ENCODE peak calls at places on chromosomes 1 and 21, in five cellular contexts. One of them, this sample, is unnamed.

GRCh38 chr1:212465311-212465710 is 32.6 kb downstream of the NENF start:
- DNase-seq in aorta: peak
- DNase-seq in HL-60: no peak
- DNase-seq in SW480: no peak
- DNase-seq in stimulated activated CD8-positive, alpha-beta memory T cell treated with anti-CD3 and anti-CD28 coated beads, Interleukin-2, amount 100 ng/mL, for 48 hours: no peak
- DNase-seq in this sample: no peak

GRCh38 chr1:94413311-94413710 is 4.9 kb upstream of the ABCD3 start:
- DNase-seq in aorta: no peak
- DNase-seq in stimulated activated CD8-positive, alpha-beta memory T cell treated with anti-CD3 and anti-CD28 coated beads, Interleukin-2, amount 100 ng/mL, for 48 hours: no peak
- DNase-seq in SW480: no peak
- DNase-seq in HL-60: peak
- DNase-seq in this sample: no peak

GRCh38 chr1:117852846-117853555 is 76.4 kb downstream of the GDAP2 start:
- DNase-seq in HL-60: no peak
- DNase-seq in stimulated activated CD8-positive, alpha-beta memory T cell treated with anti-CD3 and anti-CD28 coated beads, Interleukin-2, amount 100 ng/mL, for 48 hours: no peak
- DNase-seq in aorta: no peak
- DNase-seq in SW480: no peak
- DNase-seq in this sample: no peak

GRCh38 chr21:31606081-31606874 is 53.2 kb upstream of the SOD1 start:
- DNase-seq in HL-60: no peak
- DNase-seq in stimulated activated CD8-positive, alpha-beta memory T cell treated with anti-CD3 and anti-CD28 coated beads, Interleukin-2, amount 100 ng/mL, for 48 hours: no peak
- DNase-seq in SW480: no peak
- DNase-seq in aorta: no peak
- DNase-seq in this sample: no peak

GRCh38 chr1:89615676-89616598 is 17.0 kb upstream of the LRRC8C start:
- DNase-seq in HL-60: peak
- DNase-seq in stimulated activated CD8-positive, alpha-beta memory T cell treated with anti-CD3 and anti-CD28 coated beads, Interleukin-2, amount 100 ng/mL, for 48 hours: no peak
- DNase-seq in SW480: peak
- DNase-seq in aorta: no peak
- DNase-seq in this sample: peak

GRCh38 chr21:29215709-29216108 is 83.0 kb upstream of the BACH1 start:
- DNase-seq in SW480: no peak
- DNase-seq in stimulated activated CD8-positive, alpha-beta memory T cell treated with anti-CD3 and anti-CD28 coated beads, Interleukin-2, amount 100 ng/mL, for 48 hours: no peak
- DNase-seq in aorta: no peak
- DNase-seq in HL-60: no peak
- DNase-seq in this sample: no peak

GRCh38 chr1:222817529-222817928 is 2.7 kb downstream of the DISP1 start:
- DNase-seq in aorta: no peak
- DNase-seq in stimulated activated CD8-positive, alpha-beta memory T cell treated with anti-CD3 and anti-CD28 coated beads, Interleukin-2, amount 100 ng/mL, for 48 hours: no peak
- DNase-seq in HL-60: no peak
- DNase-seq in SW480: peak
- DNase-seq in this sample: no peak

GRCh38 chr1:181936768-181937581 is 124.5 kb downstream of the ZNF648 start:
- DNase-seq in SW480: peak
- DNase-seq in aorta: no peak
- DNase-seq in stimulated activated CD8-positive, alpha-beta memory T cell treated with anti-CD3 and anti-CD28 coated beads, Interleukin-2, amount 100 ng/mL, for 48 hours: peak
- DNase-seq in HL-60: peak
- DNase-seq in this sample: peak